ENCODE peak calls at places on chromosomes 3 and 15, in ten cellular contexts. A is activated T-cell treated with anti-CD3 and anti-CD28 coated beads for 48 hours, C is HTR-8/SVneo, L is brain microvascular endothelial cell, N is caudate nucleus, M is activated gamma-delta T cell treated with Interleukin-2 at 50 U/mL for 16 hours, F is retina, J is AG10803, O is Right ventricle myocardium superior, R is D341Med. Y is an unnamed sample.

GRCh38 chr15:39471791-39472190 is 109.1 kb upstream of the THBS1 start:
- DNase-seq in A (no peak), C (no peak), L (no peak), N (no peak), M (no peak), F (no peak), J (peak; percentile 73), O (no peak), R (no peak), Y (no peak)

GRCh38 chr15:60635507-60636352 is 156.8 kb upstream of the ICE2 start:
- DNase-seq in A (no peak), C (peak; percentile 18), L (no peak), N (no peak), M (no peak), F (no peak), J (no peak), O (no peak), R (no peak), Y (no peak)

GRCh38 chr3:73405853-73406252 is 218.9 kb downstream of the PDZRN3 start:
- DNase-seq in A (no peak), C (no peak), L (no peak), N (no peak), M (no peak), F (no peak), J (peak; percentile 70), O (no peak), R (no peak), Y (no peak)

GRCh38 chr3:54891540-54891897 is 36.3 kb downstream of the LRTM1 start:
- DNase-seq in A (no peak), C (peak; percentile 96), L (peak; percentile 83), N (peak; percentile 40), M (no peak), F (no peak), J (peak; percentile 96), O (peak; percentile 83), R (no peak), Y (peak; percentile 7)

GRCh38 chr3:129611812-129612349 is 5.4 kb upstream of the PLXND1 start:
- DNase-seq in A (no peak), C (no peak), L (peak; percentile 69), N (no peak), M (no peak), F (peak; percentile 52), J (peak; percentile 71), O (peak; percentile 66), R (no peak), Y (no peak)

GRCh38 chr15:71680079-71680461 is 130.3 kb upstream of the NR2E3 start:
- DNase-seq in A (no peak), C (no peak), L (no peak), N (no peak), M (no peak), F (no peak), J (no peak), O (no peak), R (no peak), Y (no peak)

GRCh38 chr15:89898628-89899302 is 5.0 kb upstream of the AP3S2 start:
- DNase-seq in A (peak; percentile 26), C (peak; percentile 61), L (peak; percentile 33), N (peak; percentile 29), M (peak; percentile 16), F (no peak), J (peak; percentile 50), O (no peak), R (peak; percentile 70), Y (peak; percentile 88)

GRCh38 chr3:98657429-98657828 is 64.0 kb upstream of the CPOX start:
- DNase-seq in A (peak; percentile 36), C (no peak), L (peak; percentile 2), N (peak; percentile 3), M (peak; percentile 28), F (peak; percentile 49), J (no peak), O (peak; percentile 46), R (peak; percentile 80), Y (peak; percentile 23)

GRCh38 chr15:27492021-27492621 is 521.1 kb downstream of the GABRG3 start:
- DNase-seq in A (no peak), C (no peak), L (no peak), N (peak; percentile 48), M (no peak), F (peak; percentile 82), J (peak; percentile 61), O (no peak), R (no peak), Y (no peak)

GRCh38 chr3:33758278-33758677 is 40.2 kb upstream of the PDCD6IP start:
- DNase-seq in A (no peak), C (no peak), L (no peak), N (no peak), M (no peak), F (no peak), J (no peak), O (no peak), R (no peak), Y (no peak)

GRCh38 chr3:143637133-143637532 is 211.1 kb downstream of the SLC9A9 start:
- DNase-seq in A (no peak), C (no peak), L (no peak), N (no peak), M (no peak), F (no peak), J (no peak), O (no peak), R (no peak), Y (no peak)

GRCh38 chr15:78855746-78856145 is 16.9 kb upstream of the MORF4L1 start:
- DNase-seq in A (no peak), C (no peak), L (no peak), N (no peak), M (no peak), F (no peak), J (peak; percentile 88), O (no peak), R (no peak), Y (no peak)

GRCh38 chr15:99015677-99016568 is 8.3 kb upstream of the PGPEP1L start:
- DNase-seq in A (no peak), C (no peak), L (no peak), N (no peak), M (no peak), F (no peak), J (no peak), O (no peak), R (no peak), Y (no peak)

GRCh38 chr15:51884517-51885236 is 55.2 kb downstream of the TMOD3 start:
- DNase-seq in A (no peak), C (no peak), L (no peak), N (no peak), M (no peak), F (peak; percentile 9), J (peak; percentile 15), O (no peak), R (no peak), Y (no peak)

GRCh38 chr3:139751789-139752188 is 74.0 kb upstream of the NMNAT3 start:
- DNase-seq in A (no peak), C (no peak), L (no peak), N (no peak), M (no peak), F (no peak), J (no peak), O (no peak), R (no peak), Y (no peak)

GRCh38 chr3:124768812-124769211 is 38.6 kb downstream of the UMPS start:
- DNase-seq in A (peak; percentile 13), C (no peak), L (no peak), N (no peak), M (no peak), F (no peak), J (no peak), O (no peak), R (no peak), Y (peak; percentile 64)

GRCh38 chr3:43155464-43156121 is 49.7 kb upstream of the POMGNT2 start:
- DNase-seq in A (no peak), C (peak; percentile 71), L (peak; percentile 78), N (peak; percentile 27), M (no peak), F (peak; percentile 68), J (peak; percentile 86), O (peak; percentile 74), R (peak; percentile 84), Y (peak; percentile 27)

GRCh38 chr3:72272356-72272755 is 487.4 kb upstream of the PROK2 start:
- DNase-seq in A (no peak), C (no peak), L (no peak), N (peak; percentile 66), M (no peak), F (no peak), J (no peak), O (no peak), R (no peak), Y (no peak)

Y was measured in HuH-7.5.